ENCODE peak calls at places on chromosomes 7 and 10, in eight cellular contexts. C is CD4-positive, alpha-beta memory T cell; Q is tibial artery; V is H7; T is hepatocyte; B is tibial nerve; Y is SK-N-SH; R is neural progenitor cell. K is an unnamed sample.

GRCh38 chr10:121975295-121976086 is 474 bp upstream of the NSMCE4A start:
- DNase-seq in R (peak; percentile 6), V (peak; percentile 96), Q (no peak), T (no peak), C (no peak), B (no peak), Y (peak; percentile 19), K (no peak)

GRCh38 chr7:136116186-136116585 is 139.0 kb upstream of the MTPN start:
- DNase-seq in R (no peak), T (no peak), C (no peak), B (no peak), Q (no peak), Y (peak; percentile 27), V (no peak), K (no peak)

GRCh38 chr10:48509974-48510692 is 94.7 kb downstream of the ARHGAP22 start:
- DNase-seq in Q (no peak), C (no peak), B (no peak), R (peak; percentile 44), Y (no peak), T (no peak), V (peak; percentile 78), K (no peak)

GRCh38 chr7:38129579-38129978 is 48.5 kb upstream of the STARD3NL start:
- DNase-seq in Q (no peak), V (no peak), Y (no peak), C (no peak), R (no peak), B (no peak), T (no peak), K (no peak)

GRCh38 chr10:86592413-86592812 is 61.9 kb upstream of the OPN4 start:
- DNase-seq in V (peak; percentile 57), T (peak; percentile 68), Y (no peak), Q (no peak), R (peak; percentile 32), B (no peak), C (no peak), K (no peak)

GRCh38 chr10:17406036-17406834 is 48.2 kb downstream of the ST8SIA6 start:
- DNase-seq in T (peak; percentile 36), V (no peak), Y (no peak), Q (no peak), R (peak; percentile 31), C (no peak), B (no peak), K (no peak)

GRCh38 chr7:139776486-139777303 is 1.1 kb downstream of the HIPK2 start:
- DNase-seq in R (peak; percentile 42), C (peak; percentile 34), B (no peak), T (peak; percentile 56), V (peak; percentile 51), Q (no peak), Y (peak; percentile 62), K (peak; percentile 49)

GRCh38 chr10:1266033-1266802 is 210.0 kb downstream of the WDR37 start:
- DNase-seq in T (no peak), Q (no peak), B (no peak), Y (no peak), C (no peak), V (no peak), R (no peak), K (no peak)

GRCh38 chr10:106557053-106557452 is 607.5 kb downstream of the SORCS1 start:
- DNase-seq in C (no peak), V (no peak), Y (no peak), R (no peak), Q (no peak), B (no peak), T (no peak), K (no peak)

GRCh38 chr10:110644598-110645462 is 694 bp downstream of the RBM20 start:
- DNase-seq in Q (no peak), T (no peak), C (no peak), B (no peak), R (peak; percentile 27), V (no peak), Y (peak; percentile 43), K (no peak)

GRCh38 chr7:23222439-23223045 is 24.0 kb upstream of the GPNMB start:
- DNase-seq in Q (no peak), V (no peak), T (no peak), Y (no peak), R (peak; percentile 10), C (no peak), B (no peak), K (no peak)

GRCh38 chr10:1679821-1680650 is 57.3 kb downstream of the ADARB2 start:
- DNase-seq in B (no peak), T (no peak), Y (no peak), R (peak; percentile 28), C (no peak), V (no peak), Q (no peak), K (no peak)

GRCh38 chr7:105920766-105921165 is 42.3 kb upstream of the CDHR3 start:
- DNase-seq in T (no peak), R (no peak), Y (no peak), C (no peak), B (no peak), Q (no peak), V (no peak), K (no peak)

GRCh38 chr10:101230185-101230917 is 1.1 kb upstream of the LBX1 start:
- DNase-seq in Q (no peak), B (no peak), C (no peak), Y (peak; percentile 88), V (peak; percentile 91), T (no peak), R (no peak), K (no peak)

GRCh38 chr10:101229275-101230184 is at the start of gene LBX1:
- DNase-seq in Q (no peak), T (no peak), Y (peak; percentile 64), B (no peak), R (peak; percentile 80), C (no peak), V (peak; percentile 79), K (no peak)

GRCh38 chr10:101231912-101232689 is 2.8 kb upstream of the LBX1 start:
- DNase-seq in B (no peak), Q (no peak), Y (no peak), T (no peak), V (no peak), R (no peak), C (no peak), K (no peak)

GRCh38 chr10:101228682-101229274 is 485 bp downstream of the LBX1 start:
- DNase-seq in B (no peak), Q (no peak), V (peak; percentile 88), C (no peak), R (peak; percentile 72), T (no peak), Y (peak; percentile 63), K (no peak)

GRCh38 chr10:101231092-101231491 is 1.8 kb upstream of the LBX1 start:
- DNase-seq in B (no peak), V (no peak), C (no peak), R (no peak), Y (no peak), T (no peak), Q (no peak), K (no peak)
- H3K27me3 ChIP-seq in B (peaks cover 99% of the 10 kb centered on the region), V (peaks cover 100% of the 10 kb centered on the region), C (peaks cover 74% of the 10 kb centered on the region), R (peaks cover 100% of the 10 kb centered on the region), Y (peaks cover 86% of the 10 kb centered on the region), T (peaks cover 99% of the 10 kb centered on the region), Q (peaks cover 100% of the 10 kb centered on the region), K (peaks cover 4% of the 10 kb centered on the region)

GRCh38 chr7:73307436-73307835 is 1.2 kb downstream of the NSUN5 start:
- DNase-seq in Q (no peak), C (no peak), B (no peak), V (peak; percentile 39), Y (no peak), T (no peak), R (no peak), K (no peak)
- H3K4me3 ChIP-seq in Q (peak overlapping the region; percentile 67), C (peak overlapping the region; percentile 72), B (no peak overlapping the region), V (no peak overlapping the region), Y (peak overlapping the region; percentile 98), T (no peak overlapping the region), R (peak overlapping the region; percentile 63), K (peak overlapping the region; percentile 79)

GRCh38 chr7:121331048-121331447 is 2.2 kb downstream of the WNT16 start:
- DNase-seq in V (no peak), R (no peak), C (no peak), T (no peak), B (no peak), Y (no peak), Q (no peak), K (no peak)
- H3K27me3 ChIP-seq in V (peaks cover 39% of the 10 kb centered on the region), R (peaks cover 67% of the 10 kb centered on the region), C (peaks cover 3% of the 10 kb centered on the region), T (peaks cover 75% of the 10 kb centered on the region), B (peaks cover 61% of the 10 kb centered on the region), Y (peaks cover 50% of the 10 kb centered on the region), Q (peaks cover 87% of the 10 kb centered on the region), K (no peaks in the 10 kb centered on the region)

DNA sequence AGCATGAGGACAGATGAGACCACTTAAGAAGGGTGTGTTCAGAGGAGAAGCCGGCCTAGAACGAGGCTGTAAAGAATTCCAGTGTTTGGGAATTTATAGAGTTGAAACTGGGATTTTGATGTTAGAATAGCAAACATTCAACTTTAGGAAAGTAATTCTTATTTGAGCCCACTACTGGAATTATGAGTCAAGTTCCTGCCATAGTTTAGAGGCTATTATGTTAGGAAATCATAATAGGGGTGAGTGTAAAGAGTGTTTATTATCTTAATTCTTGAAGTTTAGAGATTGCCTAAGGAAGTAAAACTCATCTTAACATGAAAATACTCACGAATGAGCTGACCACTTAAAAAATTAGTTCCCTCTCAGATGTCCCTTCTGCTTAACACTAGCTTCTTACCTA is 2.1 kb downstream of the CBLL1 start:
- DNase-seq in C (no peak), V (no peak), R (no peak), T (no peak), Q (no peak), Y (no peak), B (no peak), K (no peak)
- H3K4me3 ChIP-seq in C (peak overlapping the region; percentile 97), V (no peak overlapping the region), R (no peak overlapping the region), T (no peak overlapping the region), Q (no peak overlapping the region), Y (no peak overlapping the region), B (no peak overlapping the region), K (peak overlapping the region; percentile 24)

DNA sequence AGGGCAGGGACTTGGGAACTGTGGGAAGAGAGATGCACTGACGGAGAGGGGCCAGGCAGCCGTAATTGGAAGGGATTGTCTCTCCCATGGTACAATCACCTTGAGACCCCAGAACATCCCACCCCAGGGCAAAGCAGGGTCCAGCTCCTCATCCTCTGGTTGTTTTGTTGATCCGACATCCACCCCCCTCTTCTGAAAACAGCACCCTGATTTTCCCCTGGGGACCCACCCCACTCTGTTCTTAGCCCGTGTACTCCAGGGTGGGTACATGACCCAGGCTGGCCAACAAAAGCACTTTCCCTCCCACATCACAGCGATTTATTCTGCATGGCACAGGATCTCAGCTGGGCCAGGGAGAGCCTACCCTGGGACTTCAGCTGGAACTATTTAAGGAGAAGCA is 14.1 kb downstream of the PDZD7 start:
- DNase-seq in Q (no peak), V (no peak), C (no peak), B (no peak), R (no peak), T (no peak), Y (no peak), K (no peak)
- H3K27me3 ChIP-seq in Q (peaks cover 50% of the 10 kb centered on the region), V (peaks cover 34% of the 10 kb centered on the region), C (peaks cover 11% of the 10 kb centered on the region), B (peaks cover 12% of the 10 kb centered on the region), R (peaks cover 71% of the 10 kb centered on the region), T (peaks cover 4% of the 10 kb centered on the region), Y (no peaks in the 10 kb centered on the region), K (no peaks in the 10 kb centered on the region)